ENCODE peak calls at places on chromosomes 13 and 19, in eight cellular contexts. Z is H54; Q is T-helper 2 cell; F is stimulated activated naive CD8-positive, alpha-beta T cell treated with anti-CD3 and anti-CD28 coated beads, Interleukin-15, amount 100 ng/mL, for 72 hours; I is endothelial cell; D is AG10803; V is GM12865; E is ovary. S is an unnamed sample.

GRCh38 chr19:30064021-30064699 is 122.1 kb downstream of the URI1 start:
- DNase-seq in Z (no peak), Q (no peak), F (no peak), I (no peak), D (no peak), V (no peak), E (no peak), S (no peak)

GRCh38 chr19:883661-884211 is 9.3 kb downstream of the MED16 start:
- DNase-seq in Z (no peak), Q (no peak), F (no peak), I (no peak), D (no peak), V (no peak), E (no peak), S (no peak)

GRCh38 chr13:44240611-44241010 is 133.0 kb upstream of the SERP2 start:
- DNase-seq in Z (no peak), Q (no peak), F (no peak), I (no peak), D (no peak), V (no peak), E (no peak), S (no peak)

GRCh38 chr13:48449656-48450055 is 36.7 kb upstream of the LPAR6 start:
- DNase-seq in Z (no peak), Q (no peak), F (no peak), I (no peak), D (peak), V (no peak), E (no peak), S (no peak)

GRCh38 chr13:112042496-112042895 is 24.5 kb upstream of the SOX1 start:
- DNase-seq in Z (no peak), Q (no peak), F (no peak), I (no peak), D (no peak), V (no peak), E (no peak), S (no peak)

GRCh38 chr13:28002886-28003698 is 14.6 kb upstream of the URAD start:
- DNase-seq in Z (no peak), Q (no peak), F (no peak), I (no peak), D (no peak), V (no peak), E (no peak), S (no peak)

GRCh38 chr19:41064974-41065569 is 23.2 kb upstream of the CYP2A13 start:
- DNase-seq in Z (peak), Q (no peak), F (no peak), I (peak), D (peak), V (peak), E (no peak), S (no peak)

GRCh38 chr19:4581381-4582111 is 22.1 kb upstream of the SEMA6B start:
- DNase-seq in Z (no peak), Q (no peak), F (peak), I (no peak), D (no peak), V (no peak), E (no peak), S (no peak)

GRCh38 chr19:6551607-6552450 is 21.0 kb downstream of the TNFSF9 start:
- DNase-seq in Z (no peak), Q (peak), F (peak), I (no peak), D (no peak), V (peak), E (no peak), S (peak)

GRCh38 chr13:113877149-113877990 is 13.5 kb upstream of the GAS6 start:
- DNase-seq in Z (no peak), Q (no peak), F (no peak), I (no peak), D (no peak), V (no peak), E (no peak), S (no peak)

GRCh38 chr19:43725468-43725867 is 9.6 kb downstream of the IRGC start:
- DNase-seq in Z (no peak), Q (no peak), F (no peak), I (no peak), D (no peak), V (peak), E (no peak), S (peak)

GRCh38 chr13:76014618-76015315 is 378.6 kb downstream of the LMO7 start:
- DNase-seq in Z (no peak), Q (no peak), F (no peak), I (no peak), D (peak), V (no peak), E (no peak), S (no peak)

GRCh38 chr19:49678970-49679831 is 2.1 kb downstream of the PRMT1 start:
- DNase-seq in Z (no peak), Q (no peak), F (no peak), I (no peak), D (no peak), V (no peak), E (no peak), S (no peak)

GRCh38 chr19:39416152-39416551 is 3.7 kb downstream of the PLEKHG2 start:
- DNase-seq in Z (no peak), Q (no peak), F (no peak), I (no peak), D (no peak), V (no peak), E (peak), S (no peak)

GRCh38 chr13:32432856-32433255 is 4.9 kb upstream of the N4BP2L1 start:
- DNase-seq in Z (no peak), Q (no peak), F (no peak), I (no peak), D (no peak), V (no peak), E (no peak), S (no peak)

GRCh38 chr19:13023666-13024065 is 28.4 kb downstream of the NFIX start:
- DNase-seq in Z (no peak), Q (no peak), F (no peak), I (no peak), D (peak), V (no peak), E (no peak), S (no peak)

GRCh38 chr19:49327878-49328544 is 3.0 kb upstream of the SLC6A16 start:
- DNase-seq in Z (no peak), Q (no peak), F (peak), I (no peak), D (peak), V (peak), E (no peak), S (no peak)

GRCh38 chr13:71577127-71577526 is 289.9 kb downstream of the DACH1 start:
- DNase-seq in Z (no peak), Q (no peak), F (no peak), I (no peak), D (no peak), V (no peak), E (no peak), S (no peak)

GRCh38 chr19:31306006-31306753 is 43.1 kb downstream of the TSHZ3 start:
- DNase-seq in Z (no peak), Q (no peak), F (no peak), I (no peak), D (no peak), V (no peak), E (no peak), S (no peak)

GRCh38 chr19:19575411-19575810 is 37.3 kb downstream of the CILP2 start:
- DNase-seq in Z (no peak), Q (no peak), F (no peak), I (no peak), D (no peak), V (no peak), E (no peak), S (no peak)

GRCh38 chr13:59658027-59658735 is 505.5 kb downstream of the DIAPH3 start:
- DNase-seq in Z (no peak), Q (no peak), F (no peak), I (no peak), D (no peak), V (no peak), E (no peak), S (no peak)

GRCh38 chr19:56976995-56977906 is 136.7 kb upstream of the PEG3 start:
- DNase-seq in Z (no peak), Q (no peak), F (no peak), I (no peak), D (no peak), V (no peak), E (peak), S (no peak)

GRCh38 chr19:38817081-38817480 is 4.3 kb upstream of the LGALS4 start:
- DNase-seq in Z (no peak), Q (no peak), F (no peak), I (no peak), D (no peak), V (no peak), E (no peak), S (no peak)

GRCh38 chr19:40139533-40140287 is 49.0 kb upstream of the ZNF780A start:
- DNase-seq in Z (peak), Q (peak), F (no peak), I (no peak), D (peak), V (peak), E (no peak), S (no peak)

GRCh38 chr19:29564574-29565005 is 38.8 kb downstream of the VSTM2B start:
- DNase-seq in Z (no peak), Q (no peak), F (no peak), I (no peak), D (no peak), V (no peak), E (no peak), S (no peak)

GRCh38 chr19:46303702-46304397 is 7.0 kb downstream of the HIF3A start:
- DNase-seq in Z (no peak), Q (no peak), F (no peak), I (peak), D (no peak), V (peak), E (peak), S (no peak)

GRCh38 chr13:20977394-20977793 is 74.8 kb upstream of the XPO4 start:
- DNase-seq in Z (no peak), Q (no peak), F (no peak), I (no peak), D (no peak), V (peak), E (no peak), S (no peak)

GRCh38 chr13:27635256-27635655 is 13.6 kb downstream of the POLR1D start:
- DNase-seq in Z (no peak), Q (no peak), F (no peak), I (no peak), D (no peak), V (no peak), E (no peak), S (no peak)

GRCh38 chr13:24923305-24923640 is 159.3 kb downstream of the RNF17 start:
- DNase-seq in Z (peak), Q (no peak), F (no peak), I (no peak), D (peak), V (peak), E (no peak), S (peak)

GRCh38 chr13:29758591-29759114 is 91.8 kb downstream of the UBL3 start:
- DNase-seq in Z (no peak), Q (peak), F (peak), I (no peak), D (no peak), V (peak), E (no peak), S (peak)

GRCh38 chr19:7211191-7211988 is 82.8 kb downstream of the INSR start:
- DNase-seq in Z (no peak), Q (no peak), F (no peak), I (no peak), D (no peak), V (no peak), E (peak), S (no peak)